ENCODE peak calls at places on chromosomes 7 and 10, in seven cellular contexts. One of them, this sample, is unnamed.

GRCh38 chr7:28179081-28180030 is 1.2 kb downstream of the JAZF1 start:
- DNase-seq in Kasumi-1: peak; percentile 26
- DNase-seq in WERI-Rb-1: peak; percentile 27
- DNase-seq in GM13976: peak; percentile 85
- DNase-seq in NCI-H226: peak; percentile 76
- DNase-seq in Right ventricle myocardium superior: peak; percentile 88
- DNase-seq in A549: peak; percentile 59
- DNase-seq in this sample: peak; percentile 68

GRCh38 chr7:598899-599298 is 79.3 kb upstream of the PDGFA start:
- DNase-seq in NCI-H226: no peak
- DNase-seq in WERI-Rb-1: no peak
- DNase-seq in Kasumi-1: no peak
- DNase-seq in Right ventricle myocardium superior: no peak
- DNase-seq in GM13976: no peak
- DNase-seq in A549: no peak
- DNase-seq in this sample: no peak

GRCh38 chr10:110918269-110918632 is 729 bp downstream of the BBIP1 start:
- DNase-seq in Kasumi-1: peak; percentile 98
- DNase-seq in GM13976: no peak
- DNase-seq in A549: peak; percentile 89
- DNase-seq in NCI-H226: peak; percentile 97
- DNase-seq in Right ventricle myocardium superior: peak; percentile 98
- DNase-seq in WERI-Rb-1: peak; percentile 96
- DNase-seq in this sample: peak; percentile 98

GRCh38 chr7:105256621-105257283 is 132.0 kb downstream of the SRPK2 start:
- DNase-seq in GM13976: no peak
- DNase-seq in Right ventricle myocardium superior: no peak
- DNase-seq in WERI-Rb-1: no peak
- DNase-seq in NCI-H226: no peak
- DNase-seq in A549: no peak
- DNase-seq in Kasumi-1: no peak
- DNase-seq in this sample: no peak

GRCh38 chr7:1691601-1692499 is 21.8 kb downstream of the ELFN1 start:
- DNase-seq in GM13976: peak; percentile 9
- DNase-seq in WERI-Rb-1: peak; percentile 3
- DNase-seq in NCI-H226: peak; percentile 100
- DNase-seq in A549: no peak
- DNase-seq in Right ventricle myocardium superior: peak; percentile 77
- DNase-seq in Kasumi-1: no peak
- DNase-seq in this sample: peak; percentile 9

GRCh38 chr7:117068511-117069155 is 115.3 kb downstream of the ST7 start:
- DNase-seq in A549: no peak
- DNase-seq in GM13976: no peak
- DNase-seq in WERI-Rb-1: no peak
- DNase-seq in Kasumi-1: no peak
- DNase-seq in NCI-H226: no peak
- DNase-seq in Right ventricle myocardium superior: no peak
- DNase-seq in this sample: no peak

GRCh38 chr10:51879238-51879637 is 179.8 kb upstream of the CSTF2T start:
- DNase-seq in WERI-Rb-1: no peak
- DNase-seq in NCI-H226: peak; percentile 92
- DNase-seq in Right ventricle myocardium superior: no peak
- DNase-seq in A549: no peak
- DNase-seq in GM13976: peak; percentile 33
- DNase-seq in Kasumi-1: peak; percentile 42
- DNase-seq in this sample: no peak

GRCh38 chr7:17406756-17407155 is 108.3 kb downstream of the AHR start:
- DNase-seq in A549: no peak
- DNase-seq in NCI-H226: peak; percentile 68
- DNase-seq in Kasumi-1: no peak
- DNase-seq in Right ventricle myocardium superior: no peak
- DNase-seq in WERI-Rb-1: no peak
- DNase-seq in GM13976: no peak
- DNase-seq in this sample: no peak

GRCh38 chr7:105267244-105267643 is 121.5 kb downstream of the SRPK2 start:
- DNase-seq in Kasumi-1: no peak
- DNase-seq in Right ventricle myocardium superior: no peak
- DNase-seq in GM13976: no peak
- DNase-seq in NCI-H226: no peak
- DNase-seq in WERI-Rb-1: no peak
- DNase-seq in A549: no peak
- DNase-seq in this sample: no peak

GRCh38 chr7:157613575-157614322 is 276.9 kb downstream of the DNAJB6 start:
- DNase-seq in NCI-H226: no peak
- DNase-seq in WERI-Rb-1: no peak
- DNase-seq in Kasumi-1: no peak
- DNase-seq in GM13976: no peak
- DNase-seq in Right ventricle myocardium superior: peak; percentile 35
- DNase-seq in A549: no peak
- DNase-seq in this sample: no peak

GRCh38 chr10:98610855-98611254 is 164.1 kb upstream of the HPS1 start:
- DNase-seq in Kasumi-1: no peak
- DNase-seq in Right ventricle myocardium superior: peak; percentile 46
- DNase-seq in A549: no peak
- DNase-seq in NCI-H226: no peak
- DNase-seq in GM13976: no peak
- DNase-seq in WERI-Rb-1: no peak
- DNase-seq in this sample: no peak

GRCh38 chr7:30475580-30475979 is 3.0 kb downstream of the NOD1 start:
- DNase-seq in A549: no peak
- DNase-seq in GM13976: no peak
- DNase-seq in NCI-H226: no peak
- DNase-seq in Kasumi-1: no peak
- DNase-seq in Right ventricle myocardium superior: no peak
- DNase-seq in WERI-Rb-1: no peak
- DNase-seq in this sample: no peak

GRCh38 chr10:127151541-127151940 is 44.9 kb downstream of the INSYN2A start:
- DNase-seq in NCI-H226: peak; percentile 75
- DNase-seq in WERI-Rb-1: no peak
- DNase-seq in Right ventricle myocardium superior: no peak
- DNase-seq in Kasumi-1: no peak
- DNase-seq in GM13976: no peak
- DNase-seq in A549: no peak
- DNase-seq in this sample: no peak

GRCh38 chr7:139108256-139109187 is 998 bp downstream of the ZC3HAV1 start:
- DNase-seq in WERI-Rb-1: no peak
- DNase-seq in A549: peak; percentile 39
- DNase-seq in GM13976: peak; percentile 54
- DNase-seq in Right ventricle myocardium superior: peak; percentile 61
- DNase-seq in NCI-H226: peak; percentile 20
- DNase-seq in Kasumi-1: no peak
- DNase-seq in this sample: peak; percentile 60

GRCh38 chr7:2719007-2719406 is 31.0 kb downstream of the AMZ1 start:
- DNase-seq in Kasumi-1: no peak
- DNase-seq in GM13976: peak; percentile 76
- DNase-seq in WERI-Rb-1: peak; percentile 36
- DNase-seq in NCI-H226: no peak
- DNase-seq in Right ventricle myocardium superior: no peak
- DNase-seq in A549: peak; percentile 83
- DNase-seq in this sample: peak; percentile 74

GRCh38 chr10:55750458-55750857 is 610.6 kb downstream of the ZWINT start:
- DNase-seq in GM13976: no peak
- DNase-seq in Right ventricle myocardium superior: no peak
- DNase-seq in A549: no peak
- DNase-seq in Kasumi-1: no peak
- DNase-seq in WERI-Rb-1: no peak
- DNase-seq in NCI-H226: no peak
- DNase-seq in this sample: no peak

GRCh38 chr10:70430489-70431445 is 10.7 kb downstream of the NODAL start:
- DNase-seq in Right ventricle myocardium superior: peak; percentile 59
- DNase-seq in Kasumi-1: no peak
- DNase-seq in NCI-H226: no peak
- DNase-seq in GM13976: no peak
- DNase-seq in A549: no peak
- DNase-seq in WERI-Rb-1: no peak
- DNase-seq in this sample: peak; percentile 33

GRCh38 chr10:96250349-96250748 is 21.0 kb downstream of the BLNK start:
- DNase-seq in Right ventricle myocardium superior: no peak
- DNase-seq in WERI-Rb-1: no peak
- DNase-seq in Kasumi-1: no peak
- DNase-seq in GM13976: no peak
- DNase-seq in A549: no peak
- DNase-seq in NCI-H226: no peak
- DNase-seq in this sample: no peak

GRCh38 chr10:104688251-104688650 is 47.2 kb downstream of the SORCS3 start:
- DNase-seq in GM13976: no peak
- DNase-seq in NCI-H226: no peak
- DNase-seq in A549: no peak
- DNase-seq in Kasumi-1: no peak
- DNase-seq in WERI-Rb-1: no peak
- DNase-seq in Right ventricle myocardium superior: no peak
- DNase-seq in this sample: no peak

GRCh38 chr7:38316733-38317360 is 43.4 kb upstream of the TARP start:
- DNase-seq in WERI-Rb-1: no peak
- DNase-seq in Right ventricle myocardium superior: no peak
- DNase-seq in NCI-H226: no peak
- DNase-seq in GM13976: no peak
- DNase-seq in A549: no peak
- DNase-seq in Kasumi-1: no peak
- DNase-seq in this sample: no peak

GRCh38 chr10:132065491-132066105 is at the start of gene JAKMIP3:
- DNase-seq in WERI-Rb-1: no peak
- DNase-seq in GM13976: no peak
- DNase-seq in Kasumi-1: no peak
- DNase-seq in A549: peak; percentile 83
- DNase-seq in NCI-H226: peak; percentile 75
- DNase-seq in Right ventricle myocardium superior: peak; percentile 47
- DNase-seq in this sample: peak; percentile 64

GRCh38 chr7:7821517-7821916 is 103.1 kb upstream of the RPA3 start:
- DNase-seq in WERI-Rb-1: no peak
- DNase-seq in NCI-H226: no peak
- DNase-seq in Right ventricle myocardium superior: no peak
- DNase-seq in A549: no peak
- DNase-seq in Kasumi-1: no peak
- DNase-seq in GM13976: no peak
- DNase-seq in this sample: no peak

GRCh38 chr10:125160856-125161569 is 650 bp upstream of the CTBP2 start:
- DNase-seq in Kasumi-1: peak; percentile 98
- DNase-seq in GM13976: peak; percentile 68
- DNase-seq in WERI-Rb-1: peak; percentile 96
- DNase-seq in Right ventricle myocardium superior: peak; percentile 85
- DNase-seq in NCI-H226: peak; percentile 64
- DNase-seq in A549: peak; percentile 93
- DNase-seq in this sample: peak; percentile 80

GRCh38 chr10:69385454-69386350 is 31.0 kb downstream of the TACR2 start:
- DNase-seq in Right ventricle myocardium superior: no peak
- DNase-seq in WERI-Rb-1: peak; percentile 61
- DNase-seq in A549: no peak
- DNase-seq in Kasumi-1: no peak
- DNase-seq in GM13976: no peak
- DNase-seq in NCI-H226: no peak
- DNase-seq in this sample: no peak

GRCh38 chr10:33235951-33236350 is 98.5 kb downstream of the NRP1 start:
- DNase-seq in WERI-Rb-1: no peak
- DNase-seq in A549: no peak
- DNase-seq in NCI-H226: no peak
- DNase-seq in Kasumi-1: no peak
- DNase-seq in Right ventricle myocardium superior: no peak
- DNase-seq in GM13976: no peak
- DNase-seq in this sample: no peak

GRCh38 chr7:44325181-44325671 is at the start of gene CAMK2B:
- DNase-seq in GM13976: peak; percentile 60
- DNase-seq in WERI-Rb-1: no peak
- DNase-seq in NCI-H226: no peak
- DNase-seq in Kasumi-1: no peak
- DNase-seq in Right ventricle myocardium superior: no peak
- DNase-seq in A549: no peak
- DNase-seq in this sample: no peak

GRCh38 chr7:78702770-78703169 is 750.7 kb downstream of the MAGI2 start:
- DNase-seq in Right ventricle myocardium superior: no peak
- DNase-seq in Kasumi-1: no peak
- DNase-seq in WERI-Rb-1: no peak
- DNase-seq in GM13976: no peak
- DNase-seq in NCI-H226: peak; percentile 93
- DNase-seq in A549: no peak
- DNase-seq in this sample: no peak

GRCh38 chr7:152624218-152624617 is 51.7 kb downstream of the XRCC2 start:
- DNase-seq in WERI-Rb-1: no peak
- DNase-seq in Right ventricle myocardium superior: no peak
- DNase-seq in A549: no peak
- DNase-seq in Kasumi-1: no peak
- DNase-seq in NCI-H226: no peak
- DNase-seq in GM13976: no peak
- DNase-seq in this sample: no peak

GRCh38 chr7:100603697-100604077 is 1.5 kb downstream of the PCOLCE start:
- DNase-seq in GM13976: no peak
- DNase-seq in Right ventricle myocardium superior: no peak
- DNase-seq in A549: no peak
- DNase-seq in Kasumi-1: no peak
- DNase-seq in NCI-H226: no peak
- DNase-seq in WERI-Rb-1: peak; percentile 36
- DNase-seq in this sample: no peak

GRCh38 chr10:133419211-133419950 is 5.0 kb downstream of the SPRN start:
- DNase-seq in Right ventricle myocardium superior: no peak
- DNase-seq in WERI-Rb-1: no peak
- DNase-seq in A549: no peak
- DNase-seq in NCI-H226: no peak
- DNase-seq in GM13976: peak; percentile 29
- DNase-seq in Kasumi-1: no peak
- DNase-seq in this sample: no peak

GRCh38 chr10:104300002-104300735 is 31.2 kb downstream of the GSTO2 start:
- DNase-seq in GM13976: no peak
- DNase-seq in NCI-H226: peak; percentile 90
- DNase-seq in Right ventricle myocardium superior: no peak
- DNase-seq in WERI-Rb-1: no peak
- DNase-seq in A549: no peak
- DNase-seq in Kasumi-1: no peak
- DNase-seq in this sample: no peak

GRCh38 chr7:110507832-110508231 is 583.1 kb upstream of the LRRN3 start:
- DNase-seq in WERI-Rb-1: no peak
- DNase-seq in Kasumi-1: no peak
- DNase-seq in NCI-H226: no peak
- DNase-seq in GM13976: no peak
- DNase-seq in A549: no peak
- DNase-seq in Right ventricle myocardium superior: no peak
- DNase-seq in this sample: no peak